ENCODE peak calls at places on chromosomes 12 and 14, in five cellular contexts. Q is GM23338, T is ascending aorta, M is colonic mucosa, U is A549. W is an unnamed sample.

GRCh38 chr14:32920696-32921276 is 17.9 kb upstream of the NPAS3 start:
- DNase-seq in M (no peak), T (no peak), U (no peak), Q (no peak), W (no peak)

GRCh38 chr14:71060274-71060673 is 153.0 kb downstream of the PCNX1 start:
- DNase-seq in U (no peak), M (no peak), T (no peak), Q (no peak), W (no peak)

GRCh38 chr14:50070840-50071548 is 45.4 kb downstream of the VCPKMT start:
- DNase-seq in T (no peak), Q (no peak), U (no peak), M (no peak), W (no peak)

GRCh38 chr12:100533326-100533725 is 40.2 kb upstream of the GAS2L3 start:
- DNase-seq in T (no peak), M (no peak), U (no peak), Q (no peak), W (no peak)

GRCh38 chr12:7460375-7461259 is 16.7 kb upstream of the CD163L1 start:
- DNase-seq in M (peak), Q (peak), T (no peak), U (peak), W (no peak)

GRCh38 chr12:63313139-63313538 is 162.1 kb upstream of the AVPR1A start:
- DNase-seq in M (no peak), Q (no peak), T (no peak), U (no peak), W (no peak)

GRCh38 chr12:117408161-117408791 is 46.9 kb upstream of the NOS1 start:
- DNase-seq in M (peak), Q (peak), T (no peak), U (no peak), W (no peak)

GRCh38 chr12:64890873-64891468 is 66.5 kb downstream of the TBC1D30 start:
- DNase-seq in M (no peak), Q (peak), U (peak), T (no peak), W (no peak)

GRCh38 chr14:68345738-68346137 is 447.1 kb downstream of the ZFP36L1 start:
- DNase-seq in Q (no peak), T (no peak), U (no peak), M (no peak), W (no peak)

GRCh38 chr12:107511292-107511691 is 174.3 kb upstream of the PWP1 start:
- DNase-seq in T (no peak), U (no peak), Q (no peak), M (no peak), W (no peak)

GRCh38 chr14:99378782-99379214 is 101.9 kb downstream of the SETD3 start:
- DNase-seq in Q (no peak), M (no peak), U (peak), T (no peak), W (no peak)

GRCh38 chr12:124026755-124027745 is 54.0 kb downstream of the ZNF664 start:
- DNase-seq in U (no peak), Q (no peak), M (no peak), T (no peak), W (no peak)

DNA sequence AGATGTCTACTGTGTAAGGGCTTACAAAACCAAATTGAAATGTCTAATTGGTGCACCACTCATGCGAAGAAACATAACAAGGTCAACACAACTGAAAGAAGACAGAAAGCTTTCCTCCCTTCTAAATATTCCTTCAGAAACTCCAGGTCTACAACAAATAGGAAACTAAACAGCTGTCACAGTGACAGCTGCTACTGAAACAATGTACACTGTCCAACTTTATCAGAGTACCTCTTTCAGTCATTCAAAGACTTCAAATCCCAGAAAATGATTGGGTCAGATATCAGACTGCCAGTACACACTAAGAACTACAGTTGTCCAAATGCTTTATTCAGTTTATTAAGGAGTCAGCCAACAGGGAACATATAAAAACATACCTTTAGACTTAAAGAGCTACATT is 35.2 kb downstream of the CEP128 start:
- DNase-seq in T (no peak), Q (no peak), M (no peak), U (no peak), W (no peak)
- H3K4me3 ChIP-seq in T (no peak), Q (no peak), M (no peak), U (no peak), W (no peak)

GRCh38 chr12:13203028-13203922 is 6.7 kb downstream of the EMP1 start:
- DNase-seq in Q (peak), U (peak), M (no peak), T (no peak), W (peak)
- TF ChIP-seq CTCF in Q (peak), U (peak), M (no peak), T (no peak), W (no peak)

DNA sequence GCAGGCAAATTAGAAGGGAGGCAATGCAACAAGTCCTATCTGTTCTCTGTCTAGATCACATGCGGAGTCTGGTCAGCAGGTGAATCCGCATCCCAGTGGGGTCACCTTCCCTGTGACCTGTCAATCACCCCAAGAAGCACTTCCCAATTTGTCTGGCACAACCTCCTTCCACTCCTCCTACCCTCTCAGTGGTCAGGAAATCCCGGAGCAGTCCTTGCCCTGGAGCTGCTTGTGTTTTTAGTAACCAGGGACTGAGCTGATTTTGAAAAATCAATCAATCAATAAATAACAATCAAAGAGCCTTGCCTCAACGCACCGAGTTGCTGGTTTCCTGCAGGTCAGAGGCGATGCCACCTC is 572 bp upstream of the ACSS3 start:
- DNase-seq in T (no peak), U (no peak), Q (peak), M (no peak), W (no peak)
- H3K4me3 ChIP-seq in T (peak), U (peak), Q (peak), M (peak), W (no peak)

DNA sequence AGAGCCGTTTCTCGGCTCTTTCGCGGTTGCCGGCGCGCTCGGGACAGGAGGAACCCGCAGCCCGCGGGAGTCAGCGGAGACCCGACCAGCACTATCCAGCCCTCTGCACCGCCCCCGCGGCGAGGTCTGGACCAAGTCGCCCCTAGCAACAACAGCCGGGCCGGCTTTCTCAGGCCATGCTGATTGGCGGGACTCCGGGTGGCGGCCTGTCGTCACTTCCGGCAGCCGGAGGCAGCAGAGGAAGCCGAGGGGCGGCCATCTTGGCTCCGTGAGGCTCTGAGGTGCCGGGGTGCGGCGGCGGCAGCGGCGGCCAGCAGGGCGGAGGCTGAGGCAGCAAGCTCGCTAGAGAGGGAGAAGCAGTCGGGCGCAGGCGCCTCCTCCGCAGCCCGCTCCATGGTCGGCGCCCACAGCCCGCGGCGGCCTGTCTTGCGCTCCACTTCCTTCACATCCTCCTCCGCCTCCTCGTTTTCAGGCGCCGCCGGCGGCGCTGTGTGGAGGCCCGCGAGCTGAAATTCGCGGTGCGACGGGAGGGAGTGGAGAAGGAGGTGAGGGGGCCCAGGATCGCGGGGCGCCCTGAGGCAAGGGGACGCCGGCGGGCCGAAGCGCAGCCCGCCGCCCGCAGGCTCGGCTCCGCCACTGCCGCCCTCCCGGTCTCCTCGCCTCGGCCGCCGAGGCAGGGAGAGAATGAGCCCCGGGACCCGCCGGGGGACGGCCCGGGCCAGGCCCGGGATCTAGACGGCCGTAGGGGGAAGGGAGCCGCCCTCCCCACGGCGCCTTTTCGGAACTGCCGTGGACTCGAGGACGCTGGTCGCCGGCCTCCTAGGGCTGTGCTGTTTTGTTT is at the start of gene MARK3:
- DNase-seq in T (peak), M (peak), U (peak), Q (peak), W (peak)
- TF ChIP-seq CTCF in T (no peak), M (no peak), U (peak), Q (no peak), W (no peak)

GRCh38 chr12:92898755-92899154 is 30.3 kb downstream of the EEA1 start:
- DNase-seq in U (peak), Q (no peak), T (no peak), M (no peak), W (no peak)
- H3K4me3 ChIP-seq in U (no peak), Q (no peak), T (no peak), M (no peak), W (no peak)

GRCh38 chr12:39112064-39112463 is 206.7 kb upstream of the CPNE8 start:
- DNase-seq in T (no peak), U (no peak), Q (no peak), M (no peak), W (no peak)
- TF ChIP-seq CTCF in T (no peak), U (no peak), Q (no peak), M (no peak), W (no peak)

DNA sequence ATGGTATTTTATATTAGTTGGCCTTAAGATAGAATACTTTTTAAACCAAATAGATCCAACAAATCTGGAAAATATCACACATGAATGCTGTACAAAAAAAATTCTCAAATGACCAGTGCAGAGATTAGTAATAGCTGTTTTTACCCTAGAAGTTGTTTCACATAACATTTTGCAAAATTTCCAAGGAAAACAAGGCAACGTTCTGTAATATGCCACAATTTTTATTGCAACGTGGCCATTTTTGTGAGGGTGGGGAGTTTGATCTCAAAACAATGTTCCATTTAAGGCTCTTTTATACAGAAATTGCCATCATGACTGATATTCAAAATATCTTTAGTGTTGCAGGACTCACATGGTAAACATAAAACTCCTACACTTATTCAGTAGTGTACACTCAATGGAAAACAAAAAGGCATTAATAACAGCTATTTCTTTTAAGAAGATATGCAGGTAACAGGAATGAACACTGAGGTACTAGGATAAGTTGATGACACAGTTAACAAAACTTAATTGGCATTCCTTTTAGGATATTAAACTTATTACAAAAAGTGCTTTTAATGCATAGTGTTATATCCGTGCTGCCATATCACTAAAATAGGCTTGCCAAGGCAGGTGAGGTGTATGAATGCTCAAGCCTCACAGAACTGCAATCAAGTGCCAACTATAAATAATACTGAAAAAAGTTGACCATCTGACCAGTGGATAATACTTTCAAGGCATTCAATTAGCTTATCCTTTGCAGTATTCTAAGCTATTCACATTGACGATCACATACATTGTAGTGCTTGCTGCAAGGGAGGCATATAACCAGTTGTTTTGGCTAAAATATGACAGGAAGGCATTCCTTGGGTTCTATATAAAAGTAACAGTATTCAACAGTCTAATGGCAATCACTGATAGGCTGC is 2.3 kb downstream of the CFL2 start:
- DNase-seq in Q (no peak), M (no peak), T (no peak), U (no peak), W (no peak)
- H3K4me3 ChIP-seq in Q (no peak), M (no peak), T (peak), U (no peak), W (no peak)

GRCh38 chr12:52530905-52531304 is 10.7 kb upstream of the KRT5 start:
- DNase-seq in T (no peak), Q (no peak), U (no peak), M (no peak), W (no peak)

GRCh38 chr12:52529846-52530245 is 9.7 kb upstream of the KRT5 start:
- DNase-seq in U (no peak), T (no peak), M (no peak), Q (no peak), W (no peak)

GRCh38 chr12:52530366-52530765 is 10.2 kb upstream of the KRT5 start:
- DNase-seq in M (no peak), U (no peak), T (no peak), Q (no peak), W (no peak)

GRCh38 chr12:52528641-52529143 is 8.5 kb upstream of the KRT5 start:
- DNase-seq in M (no peak), T (peak), Q (no peak), U (no peak), W (no peak)

GRCh38 chr12:52529417-52529816 is 9.2 kb upstream of the KRT5 start:
- DNase-seq in Q (no peak), U (no peak), M (no peak), T (peak), W (no peak)
- TF ChIP-seq CTCF in Q (no peak), U (no peak), M (no peak), T (no peak), W (no peak)